ENCODE peak calls at places on chromosomes 16 and 17, in five cellular contexts. One of them, this sample, is unnamed.

GRCh38 chr17:2853722-2854580 is 57.7 kb downstream of the RAP1GAP2 start:
- DNase-seq in neural progenitor cell: peak; percentile 70
- DNase-seq in SK-N-SH: peak; percentile 88
- DNase-seq in GM23248: peak; percentile 63
- DNase-seq in PC-9: no peak
- DNase-seq in this sample: no peak

GRCh38 chr17:78674156-78674555 is 97.0 kb upstream of the DNAH17 start:
- DNase-seq in PC-9: no peak
- DNase-seq in SK-N-SH: no peak
- DNase-seq in GM23248: no peak
- DNase-seq in neural progenitor cell: no peak
- DNase-seq in this sample: no peak

GRCh38 chr16:31010539-31010938 is at the start of gene STX1B:
- DNase-seq in GM23248: peak; percentile 59
- DNase-seq in PC-9: no peak
- DNase-seq in neural progenitor cell: peak; percentile 89
- DNase-seq in SK-N-SH: peak; percentile 100
- DNase-seq in this sample: no peak

GRCh38 chr16:71671165-71671564 is 45.2 kb downstream of the MARVELD3 start:
- DNase-seq in PC-9: no peak
- DNase-seq in GM23248: no peak
- DNase-seq in SK-N-SH: no peak
- DNase-seq in neural progenitor cell: no peak
- DNase-seq in this sample: no peak

GRCh38 chr16:30780549-30780948 is 6.5 kb downstream of the ZNF629 start:
- DNase-seq in PC-9: no peak
- DNase-seq in SK-N-SH: no peak
- DNase-seq in neural progenitor cell: no peak
- DNase-seq in GM23248: no peak
- DNase-seq in this sample: no peak

GRCh38 chr16:86044241-86044671 is 145.3 kb downstream of the IRF8 start:
- DNase-seq in PC-9: no peak
- DNase-seq in SK-N-SH: peak; percentile 71
- DNase-seq in GM23248: peak; percentile 61
- DNase-seq in neural progenitor cell: peak; percentile 86
- DNase-seq in this sample: no peak

GRCh38 chr17:73359987-73360410 is 48.2 kb upstream of the CDC42EP4 start:
- DNase-seq in SK-N-SH: peak; percentile 63
- DNase-seq in neural progenitor cell: peak; percentile 65
- DNase-seq in PC-9: peak; percentile 76
- DNase-seq in GM23248: no peak
- DNase-seq in this sample: no peak

GRCh38 chr16:10859650-10860049 is 17.4 kb upstream of the CIITA start:
- DNase-seq in neural progenitor cell: no peak
- DNase-seq in GM23248: no peak
- DNase-seq in PC-9: no peak
- DNase-seq in SK-N-SH: no peak
- DNase-seq in this sample: no peak

GRCh38 chr16:1340730-1341494 is 7.5 kb downstream of the BAIAP3 start:
- DNase-seq in PC-9: no peak
- DNase-seq in GM23248: no peak
- DNase-seq in neural progenitor cell: no peak
- DNase-seq in SK-N-SH: no peak
- DNase-seq in this sample: no peak

GRCh38 chr16:19701091-19701490 is 16.9 kb downstream of the KNOP1 start:
- DNase-seq in GM23248: peak; percentile 43
- DNase-seq in PC-9: no peak
- DNase-seq in SK-N-SH: no peak
- DNase-seq in neural progenitor cell: no peak
- DNase-seq in this sample: no peak

GRCh38 chr16:66247516-66248089 is 118.9 kb upstream of the CDH5 start:
- DNase-seq in PC-9: no peak
- DNase-seq in GM23248: peak; percentile 71
- DNase-seq in SK-N-SH: no peak
- DNase-seq in neural progenitor cell: no peak
- DNase-seq in this sample: no peak

GRCh38 chr17:1912146-1912545 is 82.3 kb downstream of the RPA1 start:
- DNase-seq in PC-9: no peak
- DNase-seq in GM23248: no peak
- DNase-seq in SK-N-SH: no peak
- DNase-seq in neural progenitor cell: no peak
- DNase-seq in this sample: no peak

GRCh38 chr16:51383909-51384308 is 232.8 kb upstream of the SALL1 start:
- DNase-seq in PC-9: no peak
- DNase-seq in neural progenitor cell: no peak
- DNase-seq in GM23248: no peak
- DNase-seq in SK-N-SH: no peak
- DNase-seq in this sample: no peak

GRCh38 chr16:79982356-79982755 is 381.8 kb upstream of the MAF start:
- DNase-seq in neural progenitor cell: no peak
- DNase-seq in PC-9: no peak
- DNase-seq in SK-N-SH: no peak
- DNase-seq in GM23248: no peak
- DNase-seq in this sample: no peak

GRCh38 chr16:88755745-88756443 is 29.1 kb downstream of the PIEZO1 start:
- DNase-seq in SK-N-SH: no peak
- DNase-seq in neural progenitor cell: no peak
- DNase-seq in PC-9: no peak
- DNase-seq in GM23248: no peak
- DNase-seq in this sample: no peak

GRCh38 chr17:56939869-56940484 is 20.9 kb downstream of the COIL start:
- DNase-seq in neural progenitor cell: peak; percentile 59
- DNase-seq in GM23248: peak; percentile 58
- DNase-seq in SK-N-SH: peak; percentile 79
- DNase-seq in PC-9: peak; percentile 59
- DNase-seq in this sample: peak; percentile 74

GRCh38 chr17:52419256-52419655 is 260.7 kb upstream of the CA10 start:
- DNase-seq in GM23248: no peak
- DNase-seq in PC-9: no peak
- DNase-seq in neural progenitor cell: no peak
- DNase-seq in SK-N-SH: no peak
- DNase-seq in this sample: no peak

GRCh38 chr17:8873801-8874715 is 6.6 kb upstream of the PIK3R6 start:
- DNase-seq in SK-N-SH: no peak
- DNase-seq in neural progenitor cell: no peak
- DNase-seq in GM23248: no peak
- DNase-seq in PC-9: no peak
- DNase-seq in this sample: no peak

GRCh38 chr17:28755486-28755885 is 11.7 kb downstream of the TRAF4 start:
- DNase-seq in GM23248: no peak
- DNase-seq in SK-N-SH: no peak
- DNase-seq in PC-9: no peak
- DNase-seq in neural progenitor cell: no peak
- DNase-seq in this sample: no peak

GRCh38 chr16:48452991-48453760 is 68.0 kb upstream of the SIAH1 start:
- DNase-seq in SK-N-SH: no peak
- DNase-seq in GM23248: no peak
- DNase-seq in neural progenitor cell: no peak
- DNase-seq in PC-9: no peak
- DNase-seq in this sample: no peak

GRCh38 chr16:78976212-78976611 is 624.3 kb downstream of the MAF start:
- DNase-seq in SK-N-SH: no peak
- DNase-seq in GM23248: no peak
- DNase-seq in neural progenitor cell: no peak
- DNase-seq in PC-9: no peak
- DNase-seq in this sample: no peak

GRCh38 chr17:74732042-74732846 is 4.8 kb upstream of the RAB37 start:
- DNase-seq in SK-N-SH: no peak
- DNase-seq in GM23248: no peak
- DNase-seq in neural progenitor cell: no peak
- DNase-seq in PC-9: no peak
- DNase-seq in this sample: no peak

GRCh38 chr17:67449065-67449464 is 72.0 kb downstream of the PITPNC1 start:
- DNase-seq in GM23248: no peak
- DNase-seq in SK-N-SH: no peak
- DNase-seq in neural progenitor cell: no peak
- DNase-seq in PC-9: no peak
- DNase-seq in this sample: no peak

GRCh38 chr17:64262125-64262421 is 987 bp downstream of the TEX2 start:
- DNase-seq in GM23248: no peak
- DNase-seq in neural progenitor cell: no peak
- DNase-seq in SK-N-SH: no peak
- DNase-seq in PC-9: no peak
- DNase-seq in this sample: no peak

GRCh38 chr17:33562792-33563191 is 269.7 kb upstream of the ASIC2 start:
- DNase-seq in GM23248: no peak
- DNase-seq in neural progenitor cell: peak; percentile 26
- DNase-seq in PC-9: no peak
- DNase-seq in SK-N-SH: no peak
- DNase-seq in this sample: no peak

GRCh38 chr17:12959441-12959840 is 58.4 kb downstream of the ELAC2 start:
- DNase-seq in PC-9: no peak
- DNase-seq in GM23248: peak; percentile 68
- DNase-seq in neural progenitor cell: no peak
- DNase-seq in SK-N-SH: no peak
- DNase-seq in this sample: no peak

GRCh38 chr17:34318474-34318873 is 761 bp upstream of the CCL8 start:
- DNase-seq in neural progenitor cell: peak; percentile 21
- DNase-seq in GM23248: no peak
- DNase-seq in PC-9: no peak
- DNase-seq in SK-N-SH: no peak
- DNase-seq in this sample: peak; percentile 41

GRCh38 chr16:1794908-1795666 is 1.6 kb upstream of the IGFALS start:
- DNase-seq in PC-9: no peak
- DNase-seq in neural progenitor cell: no peak
- DNase-seq in GM23248: no peak
- DNase-seq in SK-N-SH: no peak
- DNase-seq in this sample: no peak

GRCh38 chr17:17416007-17416399 is 60.8 kb upstream of the MED9 start:
- DNase-seq in SK-N-SH: peak; percentile 66
- DNase-seq in neural progenitor cell: peak; percentile 47
- DNase-seq in GM23248: peak; percentile 85
- DNase-seq in PC-9: peak; percentile 66
- DNase-seq in this sample: peak; percentile 49

GRCh38 chr17:75428775-75429469 is 23.4 kb upstream of the GRB2 start:
- DNase-seq in neural progenitor cell: no peak
- DNase-seq in SK-N-SH: no peak
- DNase-seq in GM23248: peak; percentile 69
- DNase-seq in PC-9: peak; percentile 47
- DNase-seq in this sample: no peak

GRCh38 chr16:70688266-70688742 is 2.5 kb upstream of the MTSS2 start:
- DNase-seq in SK-N-SH: peak; percentile 77
- DNase-seq in GM23248: peak; percentile 60
- DNase-seq in neural progenitor cell: no peak
- DNase-seq in PC-9: no peak
- DNase-seq in this sample: no peak

GRCh38 chr16:72832640-72833039 is 215.3 kb downstream of the ZFHX3 start:
- DNase-seq in neural progenitor cell: peak; percentile 82
- DNase-seq in SK-N-SH: peak; percentile 84
- DNase-seq in PC-9: peak; percentile 40
- DNase-seq in GM23248: peak; percentile 79
- DNase-seq in this sample: peak; percentile 44

GRCh38 chr17:81474958-81475357 is 37.6 kb downstream of the ACTG1 start:
- DNase-seq in SK-N-SH: no peak
- DNase-seq in PC-9: no peak
- DNase-seq in neural progenitor cell: no peak
- DNase-seq in GM23248: no peak
- DNase-seq in this sample: no peak
- H3F3A ChIP-seq in SK-N-SH: no peaks in the 10 kb centered on the region
- H3F3A ChIP-seq in PC-9: no peaks in the 10 kb centered on the region
- H3F3A ChIP-seq in neural progenitor cell: peaks cover 20% of the 10 kb centered on the region
- H3F3A ChIP-seq in GM23248: peaks cover 9% of the 10 kb centered on the region
- H3F3A ChIP-seq in this sample: no peaks in the 10 kb centered on the region

DNA sequence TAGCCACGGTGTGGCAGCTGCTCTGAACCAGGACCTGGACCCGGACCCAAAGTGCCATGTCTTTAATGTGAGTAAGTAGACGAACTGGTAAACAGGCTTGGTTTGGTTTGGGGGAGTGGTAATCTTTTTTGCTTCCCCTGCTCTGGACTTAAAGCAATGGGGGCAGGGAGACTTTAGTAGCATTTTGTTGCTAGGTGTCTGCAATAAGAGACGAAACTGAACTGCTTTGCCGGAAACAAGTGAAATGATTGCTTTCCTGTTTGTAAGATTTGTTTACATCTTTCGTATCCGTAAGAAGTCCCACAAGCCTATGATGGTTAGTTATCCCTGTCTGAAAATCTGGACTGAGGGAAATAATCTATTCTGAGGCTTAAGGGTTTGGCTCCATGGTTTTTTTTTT is 21.5 kb downstream of the PRCD start:
- DNase-seq in GM23248: peak; percentile 5
- DNase-seq in neural progenitor cell: no peak
- DNase-seq in SK-N-SH: no peak
- DNase-seq in PC-9: no peak
- DNase-seq in this sample: no peak
- H3F3A ChIP-seq in GM23248: peaks cover 57% of the 10 kb centered on the region
- H3F3A ChIP-seq in neural progenitor cell: peaks cover 36% of the 10 kb centered on the region
- H3F3A ChIP-seq in SK-N-SH: peaks cover 46% of the 10 kb centered on the region
- H3F3A ChIP-seq in PC-9: peaks cover 42% of the 10 kb centered on the region
- H3F3A ChIP-seq in this sample: peaks cover 18% of the 10 kb centered on the region

DNA sequence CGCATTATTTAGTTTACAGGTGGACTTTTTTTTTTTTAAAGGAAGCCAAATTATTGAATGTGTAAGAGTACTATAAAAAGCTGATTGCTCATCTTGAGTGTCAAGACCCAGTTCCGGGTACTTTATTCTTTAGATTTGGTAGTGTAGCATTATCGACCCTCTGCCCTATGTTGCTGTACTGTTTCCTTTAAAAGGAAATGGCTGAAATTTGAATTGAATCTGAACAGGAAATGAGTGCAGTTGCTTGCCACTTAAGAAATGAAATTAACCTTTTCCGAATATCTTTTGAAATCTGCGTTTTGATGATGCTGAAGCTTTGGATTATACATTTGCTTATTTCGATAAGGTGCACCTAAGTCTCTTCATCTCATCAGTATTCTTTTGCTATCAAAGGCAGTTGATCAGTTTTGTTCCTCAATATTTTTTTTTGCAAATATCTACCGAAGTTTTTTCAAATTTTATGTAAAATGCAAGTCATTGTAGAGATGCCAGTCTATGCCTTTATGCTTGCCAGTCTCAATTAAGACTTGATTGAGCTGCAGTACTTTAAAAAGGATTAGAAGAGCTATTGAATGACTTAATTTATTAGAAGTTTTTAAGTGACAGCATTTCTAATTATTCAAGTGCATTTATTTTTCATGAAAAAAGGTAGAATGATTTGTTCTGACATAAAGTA is 1.8 kb downstream of the GGNBP2 start:
- DNase-seq in PC-9: no peak
- DNase-seq in SK-N-SH: no peak
- DNase-seq in GM23248: peak; percentile 39
- DNase-seq in neural progenitor cell: no peak
- DNase-seq in this sample: no peak
- H3F3A ChIP-seq in PC-9: peaks cover 39% of the 10 kb centered on the region
- H3F3A ChIP-seq in SK-N-SH: peaks cover 29% of the 10 kb centered on the region
- H3F3A ChIP-seq in GM23248: peaks cover 38% of the 10 kb centered on the region
- H3F3A ChIP-seq in neural progenitor cell: peaks cover 43% of the 10 kb centered on the region
- H3F3A ChIP-seq in this sample: peaks cover 26% of the 10 kb centered on the region

DNA sequence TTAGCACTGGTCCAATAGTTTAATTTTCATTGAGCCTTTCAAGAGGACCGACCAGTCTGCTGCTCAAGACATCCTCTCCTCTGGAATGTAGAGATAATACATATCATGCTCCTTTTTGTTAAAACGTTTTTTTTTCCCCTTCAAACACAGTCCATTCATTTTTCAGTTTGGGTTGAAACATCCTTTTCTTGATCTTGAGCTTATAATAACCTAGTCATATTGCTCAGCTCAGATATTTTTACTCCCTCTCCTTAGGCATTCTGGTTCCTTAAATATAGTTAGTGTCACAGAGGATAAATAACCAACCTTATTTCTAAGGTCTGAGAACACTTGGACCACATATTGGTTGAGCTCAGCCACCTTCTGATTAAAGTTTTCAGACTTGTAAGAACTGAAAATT is 12.8 kb downstream of the ANKRD40CL start:
- DNase-seq in SK-N-SH: no peak
- DNase-seq in GM23248: no peak
- DNase-seq in neural progenitor cell: no peak
- DNase-seq in PC-9: no peak
- DNase-seq in this sample: no peak
- H3F3A ChIP-seq in SK-N-SH: peaks cover 57% of the 10 kb centered on the region
- H3F3A ChIP-seq in GM23248: peaks cover 38% of the 10 kb centered on the region
- H3F3A ChIP-seq in neural progenitor cell: peaks cover 67% of the 10 kb centered on the region
- H3F3A ChIP-seq in PC-9: peaks cover 83% of the 10 kb centered on the region
- H3F3A ChIP-seq in this sample: peaks cover 3% of the 10 kb centered on the region

This sample was measured in MM.1S.